ENCODE peak calls at places on chromosomes 16 and 17, in six cellular contexts. G is cardiac muscle cell; H is A549; O is spleen; K is breast epithelium; N is CD4-positive, CD25-positive, alpha-beta regulatory T cell. J is an unnamed sample. For H3K4me1, the result is how much of the 10 kb centered on the place peaks cover.

GRCh38 chr17:47257651-47258339 is 4.2 kb downstream of the ITGB3 start:
- DNase-seq in O (no peak), H (no peak), N (no peak), G (peak), K (no peak), J (no peak)

GRCh38 chr17:28551421-28552186 is 820 bp downstream of the UNC119 start:
- DNase-seq in K (no peak), G (peak), O (peak), N (peak), H (no peak), J (no peak)

GRCh38 chr17:74623693-74624093 is at the start of gene CD300E:
- DNase-seq in G (no peak), N (no peak), K (no peak), H (no peak), O (no peak), J (no peak)

GRCh38 chr17:82200743-82201497 is 11.7 kb downstream of the CCDC57 start:
- DNase-seq in K (no peak), G (peak), N (peak), H (no peak), O (no peak), J (no peak)

GRCh38 chr16:55552621-55553020 is 13.9 kb upstream of the CAPNS2 start:
- DNase-seq in G (peak), K (no peak), N (no peak), H (peak), O (no peak), J (no peak)

GRCh38 chr17:64599187-64599676 is 62.9 kb downstream of the SMURF2 start:
- DNase-seq in K (no peak), H (no peak), N (peak), O (peak), G (no peak), J (no peak)

GRCh38 chr16:87249425-87249824 is 67.8 kb downstream of the C16orf95 start:
- DNase-seq in O (peak), G (no peak), N (no peak), K (no peak), H (no peak), J (no peak)

GRCh38 chr16:12239953-12240485 is 263.5 kb downstream of the SNX29 start:
- DNase-seq in O (no peak), N (no peak), H (no peak), G (peak), K (no peak), J (no peak)

GRCh38 chr17:66945451-66945850 is 19.1 kb upstream of the CACNG4 start:
- DNase-seq in K (no peak), N (no peak), H (no peak), O (peak), G (no peak), J (no peak)

GRCh38 chr17:63454915-63455314 is 8.8 kb upstream of the CYB561 start:
- DNase-seq in K (no peak), N (no peak), O (no peak), G (no peak), H (no peak), J (no peak)

GRCh38 chr17:29640413-29640812 is 17.7 kb upstream of the CORO6 start:
- DNase-seq in O (no peak), K (no peak), H (no peak), G (peak), N (no peak), J (no peak)

GRCh38 chr16:73329363-73330306 is 281.7 kb upstream of the ZFHX3 start:
- DNase-seq in H (no peak), K (no peak), G (no peak), N (no peak), O (no peak), J (no peak)

GRCh38 chr17:68085751-68086445 is 50.4 kb downstream of the KPNA2 start:
- DNase-seq in G (no peak), H (no peak), K (no peak), O (no peak), N (no peak), J (no peak)

GRCh38 chr17:7560172-7561027 is 1.3 kb upstream of the SENP3 start:
- DNase-seq in G (peak), O (no peak), K (peak), H (peak), N (no peak), J (peak)

GRCh38 chr17:7756968-7757367 is 39.4 kb downstream of the DNAH2 start:
- DNase-seq in K (no peak), N (no peak), H (no peak), G (no peak), O (no peak), J (no peak)

GRCh38 chr17:28473542-28473941 is at the start of gene SLC13A2:
- DNase-seq in N (no peak), H (no peak), O (no peak), G (no peak), K (no peak), J (no peak)

GRCh38 chr17:81508639-81509047 is 4.0 kb downstream of the ACTG1 start:
- DNase-seq in K (no peak), G (peak), H (peak), N (no peak), O (no peak), J (no peak)

GRCh38 chr16:49200223-49200820 is 81.3 kb downstream of the CBLN1 start:
- DNase-seq in K (no peak), N (no peak), G (no peak), H (no peak), O (no peak), J (no peak)

GRCh38 chr17:33086878-33087277 is 95.2 kb downstream of the SPACA3 start:
- DNase-seq in N (no peak), H (no peak), K (no peak), O (no peak), G (no peak), J (no peak)

GRCh38 chr16:17365591-17366298 is 105.0 kb downstream of the XYLT1 start:
- DNase-seq in K (no peak), H (no peak), N (no peak), G (peak), O (no peak), J (no peak)

GRCh38 chr16:17367932-17368331 is 102.8 kb downstream of the XYLT1 start:
- DNase-seq in H (no peak), N (no peak), O (no peak), G (peak), K (no peak), J (no peak)

GRCh38 chr16:17367034-17367433 is 103.7 kb downstream of the XYLT1 start:
- DNase-seq in O (peak), K (no peak), N (no peak), H (no peak), G (no peak), J (no peak)

GRCh38 chr16:17365211-17365541 is 105.6 kb downstream of the XYLT1 start:
- DNase-seq in O (no peak), N (no peak), K (no peak), H (no peak), G (peak), J (no peak)

DNA sequence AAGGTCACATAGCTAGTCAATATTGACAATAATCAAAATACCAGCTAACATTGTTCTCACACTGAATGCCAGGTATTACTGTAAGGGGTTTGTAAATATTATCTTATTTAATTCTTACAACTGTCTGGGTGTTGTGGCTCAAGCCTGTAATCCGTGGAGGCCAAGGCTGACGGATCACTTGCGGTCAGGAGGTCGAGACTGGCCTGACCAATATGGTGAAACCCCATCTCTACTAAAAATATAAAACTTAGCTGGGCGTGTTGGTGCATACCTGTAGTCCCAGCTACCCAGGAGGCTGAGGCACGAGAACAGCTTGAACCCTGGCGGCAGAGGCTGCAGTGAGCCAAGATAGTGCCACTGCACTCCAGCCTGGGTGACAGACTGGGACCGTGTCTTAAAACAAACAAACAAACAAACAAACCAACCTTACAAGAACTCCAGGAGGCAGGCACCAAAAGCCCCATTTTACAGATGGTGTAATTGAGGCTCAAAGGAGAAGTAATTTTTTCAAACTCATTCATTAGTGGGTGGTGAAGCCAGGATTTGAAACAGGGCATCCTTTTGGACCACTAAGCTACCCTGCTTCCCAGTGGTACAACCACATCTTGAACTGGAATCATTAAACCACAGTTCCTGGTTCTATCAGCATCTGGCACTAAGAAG is 104.3 kb downstream of the XYLT1 start:
- DNase-seq in G (no peak), H (no peak), K (no peak), O (no peak), N (no peak), J (no peak)
- H3K4me1 ChIP-seq in G (under half), H (under half), K (under half), O (half or more), N (half or more), J (under half)

DNA sequence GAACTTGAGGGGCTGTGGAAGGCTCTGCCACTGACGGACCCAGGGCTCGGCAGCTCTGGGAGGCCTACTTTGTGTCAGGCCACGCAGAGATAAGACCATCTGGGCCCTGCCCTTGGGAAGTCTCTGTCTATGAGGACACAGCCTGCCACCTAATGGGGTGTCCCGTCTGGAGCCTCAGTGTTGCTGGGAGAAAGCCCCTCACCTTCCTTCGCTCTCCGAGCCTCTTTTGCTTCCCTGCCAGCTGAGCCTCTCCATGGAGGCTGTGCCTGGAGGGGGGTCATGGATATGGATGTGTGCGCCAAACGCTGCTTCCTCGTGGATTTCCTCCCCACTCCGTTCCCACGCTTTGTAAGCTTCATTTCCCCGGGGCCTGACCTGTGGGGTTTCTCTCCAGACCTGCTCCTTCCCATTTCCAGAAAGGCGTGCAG is 228.8 kb downstream of the SEC14L1 start:
- DNase-seq in G (no peak), N (no peak), K (no peak), O (peak), H (no peak), J (peak)
- H3K4me1 ChIP-seq in G (under half), N (under half), K (under half), O (half or more), H (half or more), J (under half)

GRCh38 chr17:41538565-41538991 is 10.5 kb upstream of the KRT19 start:
- DNase-seq in G (peak), K (peak), H (no peak), N (no peak), O (peak), J (peak)

GRCh38 chr17:41539071-41539492 is 11.0 kb upstream of the KRT19 start:
- DNase-seq in G (no peak), K (peak), H (no peak), N (no peak), O (peak), J (peak)

GRCh38 chr17:41536741-41537613 is 8.9 kb upstream of the KRT19 start:
- DNase-seq in O (peak), H (no peak), N (no peak), G (no peak), K (peak), J (peak)

GRCh38 chr17:41537614-41537954 is 9.5 kb upstream of the KRT19 start:
- DNase-seq in K (peak), O (peak), H (no peak), G (no peak), N (no peak), J (peak)

GRCh38 chr17:41537990-41538389 is 9.9 kb upstream of the KRT19 start:
- DNase-seq in N (no peak), K (peak), H (no peak), O (peak), G (peak), J (peak)
- H3K4me1 ChIP-seq in N (under half), K (under half), H (under half), O (under half), G (under half), J (under half)

GRCh38 chr17:42411321-42411820 is 11.7 kb downstream of the CAVIN1 start:
- DNase-seq in H (no peak), O (no peak), N (no peak), K (peak), G (no peak), J (no peak)
- H3K4me1 ChIP-seq in H (half or more), O (half or more), N (under half), K (under half), G (under half), J (under half)

GRCh38 chr16:19835989-19836421 is 48.6 kb downstream of the GPRC5B start:
- DNase-seq in N (no peak), H (no peak), G (peak), O (no peak), K (no peak), J (no peak)

GRCh38 chr16:19837331-19837943 is 47.2 kb downstream of the GPRC5B start:
- DNase-seq in O (no peak), K (no peak), G (no peak), H (no peak), N (no peak), J (no peak)

GRCh38 chr16:19841184-19841583 is 43.5 kb downstream of the GPRC5B start:
- DNase-seq in H (no peak), N (no peak), K (no peak), O (no peak), G (no peak), J (no peak)

GRCh38 chr16:19840524-19841110 is 44.0 kb downstream of the GPRC5B start:
- DNase-seq in N (no peak), H (no peak), G (no peak), K (no peak), O (no peak), J (no peak)

DNA sequence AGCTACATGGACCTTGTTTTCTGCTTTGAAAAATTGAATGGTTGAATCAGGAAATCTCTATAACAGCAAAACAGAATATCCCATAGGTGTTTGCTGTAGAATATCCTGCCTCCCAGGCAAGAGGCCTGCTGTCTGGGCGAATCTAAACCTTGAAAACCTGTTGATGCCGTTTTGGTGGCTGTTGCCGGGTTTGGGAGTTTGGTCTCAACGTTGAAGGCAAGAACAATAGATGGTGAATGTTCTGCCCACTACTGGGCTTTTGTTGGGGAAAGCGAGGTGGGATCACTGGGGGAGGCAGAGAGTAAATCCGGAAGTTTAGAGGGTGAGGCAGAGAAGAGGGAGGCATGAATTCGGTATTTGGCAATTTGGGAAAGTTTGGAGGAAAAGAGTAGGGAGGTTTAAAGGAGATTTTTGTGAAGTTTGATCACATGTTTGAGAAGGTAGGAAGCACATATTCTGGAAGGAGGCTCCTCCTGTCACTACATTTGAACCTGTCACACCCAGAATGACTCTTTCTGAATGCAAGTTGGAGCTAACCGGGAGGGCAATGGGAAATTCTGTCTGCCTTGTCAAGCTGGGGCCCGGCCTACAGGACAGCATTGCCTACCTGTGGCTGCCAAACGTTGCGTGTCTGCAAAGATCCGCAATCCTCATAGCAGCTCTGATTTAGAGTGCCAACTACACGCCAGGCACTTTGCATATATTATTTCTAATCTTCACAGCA is 46.5 kb downstream of the GPRC5B start:
- DNase-seq in K (no peak), O (no peak), H (no peak), N (no peak), G (no peak), J (no peak)
- H3K4me1 ChIP-seq in K (under half), O (under half), H (under half), N (under half), G (under half), J (under half)

GRCh38 chr17:65753348-65753747 is 191.9 kb upstream of the AXIN2 start:
- DNase-seq in H (no peak), G (no peak), O (no peak), K (no peak), N (no peak), J (no peak)
- H3K4me1 ChIP-seq in H (under half), G (under half), O (under half), K (under half), N (under half), J (under half)

GRCh38 chr17:49572806-49573420 is 2.8 kb upstream of the NXPH3 start:
- DNase-seq in O (peak), N (no peak), H (no peak), K (no peak), G (no peak), J (peak)

GRCh38 chr17:49570540-49571242 is 5.0 kb upstream of the NXPH3 start:
- DNase-seq in H (no peak), O (peak), K (no peak), N (no peak), G (no peak), J (no peak)

GRCh38 chr17:49571283-49571682 is 4.4 kb upstream of the NXPH3 start:
- DNase-seq in N (no peak), O (peak), K (no peak), H (no peak), G (no peak), J (no peak)

GRCh38 chr17:49572226-49572625 is 3.4 kb upstream of the NXPH3 start:
- DNase-seq in O (peak), K (no peak), N (no peak), H (no peak), G (no peak), J (peak)

GRCh38 chr17:49571764-49572163 is 3.9 kb upstream of the NXPH3 start:
- DNase-seq in O (peak), H (no peak), G (no peak), K (no peak), N (no peak), J (no peak)
- H3K4me1 ChIP-seq in O (under half), H (under half), G (under half), K (under half), N (under half), J (under half)

DNA sequence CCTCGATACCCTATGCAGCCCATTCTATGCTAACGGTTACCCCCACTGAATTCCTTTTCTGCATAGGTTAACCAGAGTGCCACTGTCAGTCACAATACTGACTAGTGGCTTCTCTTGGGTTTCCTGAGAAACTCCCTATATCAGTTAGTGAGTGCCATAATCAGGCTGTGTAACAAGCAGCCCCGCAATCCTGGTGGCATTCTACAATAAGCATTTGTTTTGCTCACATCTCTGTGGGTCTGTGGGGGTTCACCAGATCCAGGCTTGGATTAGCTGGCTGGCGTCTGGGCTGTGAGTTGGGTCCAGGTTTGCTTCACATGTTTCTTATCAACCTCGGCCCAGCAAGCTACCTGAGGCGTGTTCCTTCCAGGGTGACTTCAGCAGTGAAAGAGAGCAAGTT is 42.4 kb downstream of the TMEM235 start:
- DNase-seq in O (no peak), H (no peak), G (no peak), K (no peak), N (no peak), J (no peak)
- H3K4me1 ChIP-seq in O (under half), H (under half), G (under half), K (under half), N (under half), J (under half)

GRCh38 chr17:59623151-59623550 is 3.5 kb downstream of the CLTC start:
- DNase-seq in O (no peak), G (no peak), H (no peak), N (no peak), K (no peak), J (no peak)

GRCh38 chr17:59631221-59631720 is 11.6 kb downstream of the CLTC start:
- DNase-seq in O (no peak), H (no peak), N (no peak), G (no peak), K (no peak), J (no peak)

GRCh38 chr17:59627770-59628171 is 8.1 kb downstream of the CLTC start:
- DNase-seq in H (no peak), O (no peak), N (no peak), G (no peak), K (no peak), J (no peak)

GRCh38 chr17:59627269-59627668 is 7.6 kb downstream of the CLTC start:
- DNase-seq in O (no peak), G (no peak), H (no peak), K (no peak), N (no peak), J (no peak)

DNA sequence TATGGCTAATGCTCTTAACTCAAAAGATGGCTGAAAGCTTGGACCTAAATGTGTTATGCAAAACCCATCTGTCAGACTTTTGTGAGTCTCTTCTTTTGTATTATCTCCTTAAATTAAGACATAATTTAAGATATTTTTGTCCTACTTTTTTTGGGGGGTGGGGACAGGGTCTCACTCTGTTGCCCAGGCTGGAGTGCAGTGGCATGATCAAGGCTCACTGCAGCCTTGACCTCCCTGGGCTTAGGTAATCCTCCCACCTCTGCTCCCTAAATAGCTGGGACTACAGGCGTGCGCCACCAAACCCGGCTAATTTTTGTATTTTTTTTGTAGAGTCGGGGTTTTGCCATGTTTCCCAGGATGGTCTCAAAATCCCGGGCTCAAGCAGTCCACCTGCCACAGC is 7.1 kb downstream of the CLTC start:
- DNase-seq in N (no peak), G (no peak), O (no peak), H (no peak), K (no peak), J (no peak)
- H3K4me1 ChIP-seq in N (under half), G (under half), O (half or more), H (half or more), K (under half), J (under half)

J was measured in aorta.